ENCODE peak calls at places on chromosomes 2 and 18, in four cellular contexts. N is HepG2, Q is K562, T is GM12878. O is an unnamed sample.

GRCh38 chr2:208827549-208828221 is 421.1 kb downstream of the PTH2R start:
- DNase-seq in N (no peak), T (no peak), Q (no peak), O (no peak)

GRCh38 chr2:154623819-154624218 is 74.7 kb upstream of the KCNJ3 start:
- DNase-seq in T (no peak), Q (no peak), N (peak; percentile 42), O (peak; percentile 56)

GRCh38 chr2:3712841-3713503 is 9.6 kb downstream of the DCDC2C start:
- DNase-seq in T (no peak), Q (no peak), N (no peak), O (no peak)

GRCh38 chr2:186540971-186541370 is 48.9 kb upstream of the ITGAV start:
- DNase-seq in N (no peak), Q (no peak), T (no peak), O (no peak)

GRCh38 chr2:226915846-226916360 is 80.0 kb downstream of the RHBDD1 start:
- DNase-seq in Q (no peak), T (no peak), N (no peak), O (no peak)

GRCh38 chr18:57916684-57917083 is 113.6 kb upstream of the ATP8B1 start:
- DNase-seq in N (no peak), T (no peak), Q (no peak), O (no peak)

GRCh38 chr2:172925600-172925999 is 150.0 kb upstream of the MAP3K20 start:
- DNase-seq in T (no peak), Q (no peak), N (no peak), O (no peak)

GRCh38 chr18:47944972-47945843 is 14.7 kb upstream of the SMAD2 start:
- DNase-seq in T (no peak), Q (no peak), N (peak; percentile 2), O (no peak)

GRCh38 chr18:13379062-13379800 is 160.7 kb downstream of the LDLRAD4 start:
- DNase-seq in N (no peak), Q (no peak), T (no peak), O (no peak)

GRCh38 chr2:33498291-33498956 is 22.0 kb downstream of the RASGRP3 start:
- DNase-seq in Q (no peak), T (no peak), N (no peak), O (no peak)

GRCh38 chr2:126831234-126832005 is 67.3 kb upstream of the TEX51 start:
- DNase-seq in N (no peak), T (no peak), Q (no peak), O (no peak)

GRCh38 chr18:42298744-42299685 is 344.0 kb downstream of the PIK3C3 start:
- DNase-seq in Q (peak; percentile 46), N (peak; percentile 68), T (no peak), O (peak; percentile 56)

GRCh38 chr2:193966590-193966989 is 1690.4 kb upstream of the SLC39A10 start:
- DNase-seq in Q (no peak), N (no peak), T (no peak), O (peak; percentile 45)

GRCh38 chr2:20137884-20138283 is 86.5 kb upstream of the LAPTM4A start:
- DNase-seq in N (no peak), Q (no peak), T (no peak), O (no peak)

GRCh38 chr2:183024701-183025100 is 13.6 kb downstream of the NCKAP1 start:
- DNase-seq in N (no peak), Q (no peak), T (no peak), O (no peak)

GRCh38 chr18:78721281-78721949 is 258.2 kb upstream of the SALL3 start:
- DNase-seq in N (no peak), Q (no peak), T (no peak), O (no peak)

GRCh38 chr18:42137671-42138375 is 182.8 kb downstream of the PIK3C3 start:
- DNase-seq in N (no peak), Q (no peak), T (no peak), O (no peak)

GRCh38 chr2:25115249-25115883 is 53.0 kb downstream of the POMC start:
- DNase-seq in Q (no peak), T (no peak), N (no peak), O (no peak)

GRCh38 chr2:112989611-112990010 is 11.8 kb downstream of the IL36G start:
- DNase-seq in T (no peak), Q (no peak), N (no peak), O (no peak)

GRCh38 chr2:53058526-53058925 is 709.1 kb upstream of the CHAC2 start:
- DNase-seq in N (no peak), T (no peak), Q (no peak), O (no peak)

GRCh38 chr18:77876319-77876865 is 626.7 kb downstream of the GALR1 start:
- DNase-seq in T (no peak), Q (no peak), N (no peak), O (no peak)

GRCh38 chr2:149136111-149136510 is 97.6 kb downstream of the LYPD6B start:
- DNase-seq in T (no peak), N (no peak), Q (no peak), O (no peak)

GRCh38 chr2:170816499-170817246 is at the start of gene GAD1:
- DNase-seq in Q (peak; percentile 86), N (peak; percentile 18), T (no peak), O (peak; percentile 70)

GRCh38 chr2:111219285-111219684 is 98.6 kb downstream of the BCL2L11 start:
- DNase-seq in N (no peak), T (peak; percentile 98), Q (no peak), O (no peak)

GRCh38 chr2:25054720-25055119 is 12.8 kb downstream of the EFR3B start:
- DNase-seq in T (no peak), N (no peak), Q (peak; percentile 54), O (no peak)

GRCh38 chr2:239717706-239718105 is 307.4 kb downstream of the NDUFA10 start:
- DNase-seq in T (no peak), Q (no peak), N (no peak), O (no peak)

GRCh38 chr2:219124379-219125110 is 36.1 kb downstream of the NHEJ1 start:
- DNase-seq in N (no peak), T (no peak), Q (peak; percentile 31), O (no peak)

GRCh38 chr2:84906900-84907714 is 1.7 kb downstream of the TMSB10 start:
- DNase-seq in Q (peak; percentile 14), N (peak; percentile 57), T (no peak), O (peak; percentile 96)
- TF ChIP-seq CHD4 in Q (no peak), N (no peak), T (no peak), O (no peak)

GRCh38 chr2:129780316-129781282 is 198.9 kb upstream of the RAB6C start:
- DNase-seq in N (no peak), T (no peak), Q (no peak), O (no peak)

GRCh38 chr2:129781749-129782617 is 197.5 kb upstream of the RAB6C start:
- DNase-seq in N (no peak), Q (no peak), T (no peak), O (no peak)

GRCh38 chr2:129778608-129778877 is 200.9 kb upstream of the RAB6C start:
- DNase-seq in N (no peak), Q (no peak), T (no peak), O (no peak)

GRCh38 chr2:129777757-129778607 is 201.5 kb upstream of the RAB6C start:
- DNase-seq in T (no peak), N (no peak), Q (no peak), O (no peak)

GRCh38 chr2:129779783-129780182 is 199.7 kb upstream of the RAB6C start:
- DNase-seq in T (no peak), Q (no peak), N (no peak), O (no peak)
- TF ChIP-seq CHD4 in T (no peak), Q (no peak), N (no peak), O (no peak)

GRCh38 chr2:231211461-231211860 is 13.0 kb downstream of the ARMC9 start:
- DNase-seq in T (no peak), Q (no peak), N (no peak), O (no peak)
- TF ChIP-seq CHD4 in T (no peak), Q (no peak), N (no peak), O (no peak)

GRCh38 chr2:16660039-16660619 is 5.5 kb downstream of the CYRIA start:
- DNase-seq in T (no peak), N (no peak), Q (no peak), O (no peak)
- TF ChIP-seq CHD4 in T (no peak), N (no peak), Q (no peak), O (no peak)

GRCh38 chr18:8124232-8125146 is 484.7 kb upstream of the RAB12 start:
- DNase-seq in Q (no peak), N (no peak), T (no peak), O (no peak)

GRCh38 chr18:8117008-8117376 is 492.2 kb upstream of the RAB12 start:
- DNase-seq in N (no peak), Q (no peak), T (no peak), O (no peak)

GRCh38 chr18:8116346-8117007 is 492.8 kb upstream of the RAB12 start:
- DNase-seq in T (no peak), Q (no peak), N (peak; percentile 25), O (peak; percentile 78)

GRCh38 chr18:8121091-8121490 is 488.1 kb upstream of the RAB12 start:
- DNase-seq in N (no peak), Q (no peak), T (no peak), O (no peak)

GRCh38 chr18:8121942-8122480 is 487.2 kb upstream of the RAB12 start:
- DNase-seq in Q (no peak), T (no peak), N (no peak), O (peak; percentile 65)
- TF ChIP-seq CHD4 in Q (no peak), T (no peak), N (no peak), O (no peak)

GRCh38 chr2:238075397-238075796 is 14.6 kb downstream of the SCLY start:
- DNase-seq in N (no peak), T (no peak), Q (no peak), O (no peak)
- TF ChIP-seq CHD4 in N (no peak), T (no peak), Q (no peak), O (no peak)

O was measured in A549.